ENCODE peak calls at places on chromosomes 7 and 10, in eight cellular contexts. C is GM12865, F is NB4, M is spleen, E is AG09309, L is fibroblast of pulmonary artery, Y is lower lobe of right lung, A is fibroblast of lung. Z is an unnamed sample.

GRCh38 chr7:102170417-102170970 is 116.2 kb upstream of the SH2B2 start:
- DNase-seq in M (no peak), A (peak; percentile 48), F (no peak), L (peak; percentile 27), Y (no peak), C (no peak), E (no peak), Z (no peak)

GRCh38 chr10:71209324-71210030 is 2.9 kb upstream of the UNC5B start:
- DNase-seq in M (peak; percentile 37), A (no peak), F (no peak), E (no peak), Y (no peak), C (no peak), L (no peak), Z (no peak)

GRCh38 chr10:96660297-96660696 is 60.0 kb downstream of the PIK3AP1 start:
- DNase-seq in L (no peak), A (no peak), F (peak; percentile 51), M (no peak), E (no peak), Y (no peak), C (no peak), Z (no peak)

GRCh38 chr7:55117286-55117685 is 98.5 kb downstream of the EGFR start:
- DNase-seq in M (no peak), Y (no peak), E (no peak), A (no peak), L (no peak), C (no peak), F (no peak), Z (no peak)

GRCh38 chr7:102468416-102469350 is 3.9 kb downstream of the LRWD1 start:
- DNase-seq in F (no peak), A (no peak), L (no peak), M (peak; percentile 76), C (no peak), E (no peak), Y (no peak), Z (no peak)

GRCh38 chr10:103986360-103986759 is 19.4 kb downstream of the SLK start:
- DNase-seq in C (peak; percentile 27), L (no peak), M (no peak), F (no peak), Y (no peak), E (no peak), A (no peak), Z (no peak)

GRCh38 chr10:107834706-107835105 is 670.2 kb upstream of the SORCS1 start:
- DNase-seq in Y (no peak), F (no peak), C (no peak), E (no peak), L (no peak), A (no peak), M (no peak), Z (no peak)

GRCh38 chr7:100887186-100887954 is 2.1 kb downstream of the UFSP1 start:
- DNase-seq in F (peak; percentile 98), Y (peak; percentile 74), C (peak; percentile 86), A (no peak), E (no peak), M (peak; percentile 93), L (no peak), Z (no peak)

GRCh38 chr10:133565441-133566294 is at the start of gene SYCE1:
- DNase-seq in F (no peak), C (no peak), L (no peak), M (no peak), E (no peak), Y (no peak), A (no peak), Z (no peak)

GRCh38 chr7:158695726-158696452 is 8.7 kb downstream of the NCAPG2 start:
- DNase-seq in C (peak; percentile 38), L (peak; percentile 92), E (peak; percentile 51), Y (peak; percentile 53), F (peak; percentile 90), M (peak; percentile 77), A (peak; percentile 78), Z (peak; percentile 87)

GRCh38 chr10:132986576-132986975 is 44.2 kb upstream of the CFAP46 start:
- DNase-seq in F (no peak), E (no peak), Y (peak; percentile 44), A (no peak), C (no peak), L (no peak), M (peak; percentile 72), Z (no peak)

GRCh38 chr10:78045856-78046255 is 12.2 kb downstream of the RPS24 start:
- DNase-seq in E (no peak), A (no peak), F (no peak), L (no peak), C (no peak), M (no peak), Y (no peak), Z (no peak)

GRCh38 chr10:6119423-6119822 is 30.6 kb downstream of the RBM17 start:
- DNase-seq in F (no peak), E (no peak), A (peak; percentile 17), M (no peak), C (peak; percentile 27), L (no peak), Y (no peak), Z (no peak)

DNA sequence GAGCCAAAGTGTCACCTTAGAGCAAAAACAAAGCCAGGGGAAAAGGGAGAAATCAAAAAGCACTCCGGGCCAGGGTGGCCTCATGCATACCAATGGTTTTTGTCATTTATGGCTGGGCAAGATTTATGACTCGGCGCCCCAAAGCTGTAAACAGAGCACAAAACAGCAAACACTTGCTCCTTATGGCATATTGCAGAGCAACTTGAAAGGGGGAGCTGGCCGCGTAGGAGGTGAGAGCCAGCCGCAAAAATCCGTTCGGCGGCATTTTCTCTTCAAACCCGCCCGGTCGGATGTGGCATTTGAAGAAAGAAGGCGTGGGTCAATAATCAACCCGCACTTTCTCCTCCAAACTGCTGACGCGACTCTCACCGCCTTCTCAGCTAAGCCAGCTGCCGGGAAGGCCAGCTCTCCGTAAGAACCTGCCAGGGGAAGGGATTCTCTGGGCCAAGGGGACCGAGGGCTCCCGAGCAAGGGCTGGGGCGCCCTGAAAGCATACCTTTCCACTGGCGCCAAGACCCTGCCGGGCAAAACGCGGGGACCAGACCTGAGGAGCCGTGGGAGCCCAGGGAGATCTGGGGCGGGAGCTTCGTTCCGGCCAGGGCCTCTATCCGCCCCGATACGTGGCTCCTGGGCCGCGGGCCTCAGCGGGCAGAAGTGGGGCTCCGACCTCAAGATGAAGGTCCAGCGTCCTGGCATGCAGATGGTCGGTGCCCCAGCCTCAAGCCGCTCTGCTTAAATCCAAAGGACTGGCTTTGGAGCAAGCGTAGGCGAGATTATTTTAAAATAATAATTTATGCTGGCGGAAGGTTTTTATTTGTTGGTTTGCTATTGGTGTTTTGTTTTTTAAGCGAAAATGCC is 12.9 kb upstream of the HOXA2 start:
- DNase-seq in F (no peak), L (no peak), E (no peak), M (no peak), C (no peak), A (peak; percentile 91), Y (no peak), Z (peak; percentile 68)
- H3K4me3 ChIP-seq in F (no peak overlapping the region), L (peak overlapping the region; percentile 41), E (no peak overlapping the region), M (no peak overlapping the region), C (no peak overlapping the region), A (peak overlapping the region; percentile 80), Y (peak overlapping the region; percentile 55), Z (peak overlapping the region; percentile 72)

DNA sequence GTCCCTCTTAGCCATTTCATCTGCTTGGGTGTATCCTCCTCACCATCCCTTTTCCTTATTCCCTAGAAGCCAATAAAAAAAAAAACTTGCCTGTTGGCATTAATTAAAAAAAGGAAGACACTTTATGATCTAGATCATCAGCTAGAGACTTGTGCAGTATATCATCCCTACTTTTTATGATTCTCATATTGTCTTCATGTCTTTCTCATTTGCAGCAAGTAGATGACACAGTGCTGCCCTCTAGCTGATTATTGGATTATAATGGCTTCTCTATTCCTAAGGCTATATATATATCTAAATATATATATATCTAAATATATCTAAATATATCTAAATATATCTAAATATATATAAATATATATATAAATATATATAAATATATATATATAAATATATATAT is 272.4 kb upstream of the LRGUK start:
- DNase-seq in Y (no peak), L (peak; percentile 66), E (no peak), C (peak; percentile 40), A (peak; percentile 50), F (peak; percentile 60), M (no peak), Z (peak; percentile 71)
- TF ChIP-seq CTCF in Y (peak; percentile 33), L (peak; percentile 45), E (peak; percentile 40), C (peak; percentile 38), A (peak; percentile 32), F (peak; percentile 41), M (peak; percentile 10), Z (peak; percentile 31)

GRCh38 chr10:24469993-24470392 is 253.7 kb downstream of the ARHGAP21 start:
- DNase-seq in L (no peak), Y (no peak), F (no peak), M (no peak), E (no peak), C (no peak), A (peak; percentile 25), Z (no peak)
- H3K4me3 ChIP-seq in L (no peak overlapping the region), Y (no peak overlapping the region), F (no peak overlapping the region), M (no peak overlapping the region), E (no peak overlapping the region), C (no peak overlapping the region), A (no peak overlapping the region), Z (no peak overlapping the region)

GRCh38 chr10:118343549-118343948 is 1.4 kb upstream of the FAM204A start:
- DNase-seq in C (no peak), M (no peak), F (no peak), Y (no peak), A (no peak), E (no peak), L (no peak), Z (no peak)

GRCh38 chr10:118343115-118343514 is 991 bp upstream of the FAM204A start:
- DNase-seq in C (no peak), L (peak; percentile 19), F (peak; percentile 11), Y (no peak), A (peak; percentile 20), E (no peak), M (no peak), Z (peak; percentile 20)

GRCh38 chr10:118342638-118343020 is 505 bp upstream of the FAM204A start:
- DNase-seq in A (peak; percentile 2), F (peak; percentile 31), C (no peak), Y (no peak), E (no peak), L (no peak), M (no peak), Z (no peak)

GRCh38 chr10:118340486-118340885 is 1.6 kb downstream of the FAM204A start:
- DNase-seq in Y (no peak), E (no peak), F (peak; percentile 68), A (no peak), M (no peak), C (peak; percentile 8), L (no peak), Z (no peak)

DNA sequence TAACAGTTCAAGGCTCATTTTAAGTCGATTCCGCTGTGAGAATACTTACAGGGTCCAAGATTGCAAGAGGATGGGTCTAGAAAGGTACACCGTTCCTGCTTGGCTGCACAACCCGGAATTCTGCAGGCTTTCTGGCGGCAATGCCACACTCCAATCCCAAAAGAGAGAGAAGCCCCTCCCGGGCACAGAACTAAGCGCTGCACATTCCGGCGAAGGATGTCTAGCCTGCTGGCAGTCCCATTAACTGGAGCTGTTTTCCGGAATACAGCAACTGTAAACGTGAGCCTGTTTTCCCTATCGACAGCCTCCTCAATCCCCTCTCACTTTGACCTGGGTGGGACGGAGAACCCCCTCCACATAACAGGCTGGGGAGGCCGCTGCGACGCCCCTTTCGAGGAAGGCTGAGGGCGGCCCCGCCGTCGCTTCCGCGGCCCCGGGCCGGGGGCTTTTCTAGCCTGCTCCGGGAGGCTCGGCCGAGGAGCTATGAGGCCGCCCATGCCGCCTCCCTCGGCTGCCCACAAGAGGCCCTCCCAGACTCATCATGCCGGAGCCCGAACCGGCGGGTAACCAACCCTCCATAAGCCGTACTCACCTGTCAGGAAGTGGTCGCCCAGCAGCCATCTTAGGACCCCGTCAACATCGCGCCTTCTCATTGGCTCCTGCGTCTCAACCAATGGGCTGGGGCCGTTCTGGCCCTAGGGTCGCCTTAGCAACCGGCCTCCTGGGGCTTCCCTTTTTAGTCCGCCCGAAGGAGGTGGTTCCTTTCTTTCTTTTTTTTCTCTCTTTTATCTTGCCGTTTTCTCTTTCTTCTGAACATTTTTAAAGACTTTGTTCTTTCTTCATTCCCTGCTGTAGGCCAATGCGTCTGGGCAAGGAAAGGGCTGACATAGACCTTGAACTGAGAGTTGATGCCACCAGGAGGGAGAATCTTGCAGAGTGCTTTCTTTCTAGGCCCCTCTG is at the start of gene FAM204A:
- DNase-seq in C (peak; percentile 96), Y (peak; percentile 95), E (peak; percentile 71), F (peak; percentile 96), L (peak; percentile 94), A (peak; percentile 89), M (peak; percentile 95), Z (peak; percentile 93)
- TF ChIP-seq CTCF in C (no peak), Y (no peak), E (no peak), F (no peak), L (no peak), A (no peak), M (no peak), Z (no peak)